ENCODE peak calls at places on chromosome 1, in five cellular contexts. Y is neural crest cell, D is GM20000, A is natural killer cell, M is HFFc6. F is an unnamed sample.

GRCh38 chr1:235067396-235068154 is 61.1 kb downstream of the TOMM20 start:
- DNase-seq in Y (no peak), D (no peak), A (no peak), M (peak; percentile 100), F (no peak)

GRCh38 chr1:61956012-61956645 is 213.8 kb downstream of the PATJ start:
- DNase-seq in Y (no peak), D (no peak), A (no peak), M (no peak), F (no peak)

GRCh38 chr1:81690881-81691453 is 109.8 kb upstream of the ADGRL2 start:
- DNase-seq in Y (no peak), D (no peak), A (no peak), M (peak; percentile 30), F (no peak)

GRCh38 chr1:52913537-52913936 is 8.0 kb downstream of the ECHDC2 start:
- DNase-seq in Y (no peak), D (no peak), A (no peak), M (no peak), F (no peak)

GRCh38 chr1:165144757-165145397 is 211.6 kb downstream of the LMX1A start:
- DNase-seq in Y (peak; percentile 64), D (peak; percentile 26), A (no peak), M (peak; percentile 57), F (peak; percentile 35)

GRCh38 chr1:165153182-165153581 is 203.3 kb downstream of the LMX1A start:
- DNase-seq in Y (no peak), D (no peak), A (no peak), M (no peak), F (no peak)

GRCh38 chr1:230120949-230121381 is 53.9 kb downstream of the GALNT2 start:
- DNase-seq in Y (peak; percentile 33), D (no peak), A (no peak), M (no peak), F (no peak)

GRCh38 chr1:179601093-179601492 is 9.5 kb downstream of the TDRD5 start:
- DNase-seq in Y (no peak), D (no peak), A (no peak), M (no peak), F (no peak)

GRCh38 chr1:68746378-68746777 is 249.5 kb upstream of the DEPDC1 start:
- DNase-seq in Y (no peak), D (no peak), A (no peak), M (no peak), F (no peak)

GRCh38 chr1:68751723-68752122 is 254.8 kb upstream of the DEPDC1 start:
- DNase-seq in Y (no peak), D (no peak), A (no peak), M (no peak), F (no peak)
- TF ChIP-seq CTCF in Y (peak; percentile 20), D (no peak), A (no peak), M (no peak), F (no peak)

GRCh38 chr1:215523128-215523861 is 43.8 kb upstream of the KCTD3 start:
- DNase-seq in Y (no peak), D (no peak), A (no peak), M (no peak), F (no peak)
- TF ChIP-seq CTCF in Y (peak; percentile 66), D (no peak), A (no peak), M (peak; percentile 79), F (peak; percentile 42)

GRCh38 chr1:39258146-39258924 is 53.8 kb downstream of the MACF1 start:
- DNase-seq in Y (peak; percentile 67), D (peak; percentile 68), A (peak; percentile 60), M (peak; percentile 51), F (peak; percentile 84)
- TF ChIP-seq CTCF in Y (peak; percentile 87), D (peak; percentile 69), A (peak; percentile 85), M (peak; percentile 95), F (peak; percentile 89)

DNA sequence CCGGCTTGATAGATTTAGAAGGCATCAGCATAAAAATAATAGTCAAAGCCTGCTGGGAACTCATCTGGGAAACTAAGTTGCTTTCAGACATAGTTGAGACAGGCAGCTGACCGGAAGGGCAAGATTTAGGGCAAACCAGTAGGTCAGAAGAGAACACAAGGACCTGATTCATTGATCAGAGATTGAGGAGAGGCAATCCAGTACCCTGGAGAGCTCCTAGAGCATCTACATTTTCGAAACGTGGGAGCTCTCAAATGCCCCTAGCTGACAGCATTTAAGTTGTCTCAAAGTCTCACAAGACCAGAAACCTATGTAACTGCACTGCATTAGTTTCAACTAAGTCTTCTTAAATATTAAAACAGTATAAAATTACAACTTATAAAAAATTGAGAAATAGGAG is 22.9 kb upstream of the MTF2 start:
- DNase-seq in Y (peak; percentile 48), D (peak; percentile 38), A (no peak), M (peak; percentile 22), F (no peak)
- TF ChIP-seq CTCF in Y (no peak), D (no peak), A (no peak), M (no peak), F (no peak)

DNA sequence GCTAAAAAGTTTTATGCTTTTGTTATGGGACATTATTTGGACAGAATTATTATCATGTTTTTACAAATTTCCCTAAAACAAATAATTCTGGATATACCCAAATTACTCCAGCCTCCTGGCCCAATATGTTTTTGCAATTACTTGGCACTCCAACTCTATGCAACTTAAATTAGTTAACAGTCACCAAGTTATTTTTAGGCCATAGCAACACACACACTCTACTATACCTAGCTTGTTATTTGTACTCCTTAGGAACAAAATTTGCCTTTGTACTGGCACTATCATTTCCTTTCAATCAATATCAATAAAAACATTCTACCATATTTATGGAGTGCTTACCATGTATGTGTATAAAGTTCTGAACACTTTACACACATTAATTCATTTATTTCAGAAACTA is 7.7 kb downstream of the DUSP10 start:
- DNase-seq in Y (no peak), D (no peak), A (no peak), M (no peak), F (no peak)
- TF ChIP-seq CTCF in Y (no peak), D (no peak), A (no peak), M (no peak), F (no peak)

DNA sequence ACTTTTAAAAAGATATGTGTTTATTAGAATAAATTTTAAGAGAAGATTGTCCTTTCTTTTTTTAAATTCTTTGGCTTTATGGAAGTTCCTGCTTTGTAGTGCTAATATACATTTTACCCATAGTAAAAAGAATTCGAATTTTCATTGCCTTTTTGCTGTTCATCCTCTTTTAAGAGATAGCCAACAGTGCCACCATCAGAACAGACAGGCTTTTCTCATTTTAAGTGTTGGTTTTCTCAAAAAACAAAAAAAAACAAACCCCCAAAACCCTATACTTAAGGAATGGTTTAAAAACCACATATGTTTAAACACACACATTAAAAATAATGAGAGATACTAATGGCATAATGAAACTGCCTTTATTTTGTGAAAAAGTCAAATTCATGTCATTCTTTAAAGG is 118.8 kb downstream of the NEK7 start:
- DNase-seq in Y (no peak), D (no peak), A (no peak), M (no peak), F (no peak)
- TF ChIP-seq CTCF in Y (no peak), D (no peak), A (no peak), M (peak; percentile 14), F (no peak)

DNA sequence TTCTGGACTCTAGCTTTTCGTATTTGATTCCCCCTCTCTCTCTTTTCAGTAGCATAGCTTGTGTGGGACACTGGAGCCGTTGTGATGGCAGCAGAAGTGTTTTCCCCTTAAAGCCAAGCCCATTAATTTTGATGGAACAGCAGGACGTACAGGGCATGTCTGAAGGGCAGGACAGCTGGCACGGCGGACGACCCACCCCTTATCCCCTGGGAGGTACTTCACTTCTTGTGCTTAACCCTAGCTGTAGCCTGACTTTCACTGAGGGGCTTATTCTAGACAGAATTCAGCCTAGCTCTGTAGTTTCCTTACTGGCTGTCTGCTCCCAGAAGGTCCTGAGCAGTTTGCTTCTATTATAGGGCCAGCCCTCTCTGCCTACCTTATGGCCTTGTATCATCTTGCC is 8.6 kb upstream of the PPFIA4 start:
- DNase-seq in Y (no peak), D (no peak), A (no peak), M (no peak), F (no peak)
- TF ChIP-seq CTCF in Y (no peak), D (no peak), A (no peak), M (no peak), F (no peak)

GRCh38 chr1:197180252-197180878 is 33.9 kb upstream of the ASPM start:
- DNase-seq in Y (no peak), D (peak; percentile 10), A (no peak), M (peak; percentile 81), F (no peak)
- TF ChIP-seq CTCF in Y (peak; percentile 74), D (peak; percentile 29), A (peak; percentile 64), M (peak; percentile 86), F (peak; percentile 44)

DNA sequence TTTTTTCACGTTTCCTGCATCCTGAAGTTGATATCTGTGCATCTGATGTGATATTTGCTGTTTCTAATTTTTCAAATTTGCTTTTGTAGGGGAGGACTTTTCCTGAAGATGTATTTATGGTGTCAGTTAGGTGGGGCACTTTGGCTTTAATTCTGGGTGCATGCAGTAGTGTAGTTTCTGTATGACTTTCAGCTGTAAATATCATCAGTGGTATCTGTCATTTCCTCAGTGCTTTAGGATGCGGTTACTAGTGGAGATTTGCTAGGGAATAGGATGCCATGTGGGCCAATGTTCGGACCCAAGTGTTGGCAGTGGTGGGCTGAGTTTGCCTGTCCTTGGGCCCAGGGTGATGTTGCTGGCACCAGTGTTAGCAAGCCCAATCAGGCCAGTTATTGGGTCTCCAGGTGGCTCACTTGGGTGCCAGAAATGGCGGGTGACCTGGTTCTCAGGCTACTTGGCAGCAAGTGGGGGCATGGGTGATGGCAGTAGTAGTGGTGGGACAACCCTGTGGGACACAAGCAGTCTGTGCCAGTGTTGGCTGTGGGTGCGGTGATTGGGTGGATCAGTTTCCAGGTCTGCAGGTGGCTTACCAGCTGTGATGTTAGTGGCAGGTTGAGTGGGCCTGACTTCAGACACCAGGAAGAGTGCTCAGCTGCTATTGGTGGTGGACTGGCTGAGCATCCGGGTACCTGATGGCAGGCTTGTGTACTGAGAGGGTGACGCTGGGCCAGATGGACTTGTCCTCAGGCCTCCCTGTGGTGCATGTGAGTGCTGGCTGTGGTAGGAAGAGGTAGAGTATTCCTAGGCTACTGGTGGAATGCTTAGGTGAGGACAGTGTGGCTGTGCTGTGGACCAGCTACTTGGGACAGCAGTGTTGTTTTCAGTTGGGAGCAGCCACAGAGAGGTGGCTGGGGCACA is 24.4 kb downstream of the CD55 start:
- DNase-seq in Y (no peak), D (no peak), A (no peak), M (no peak), F (no peak)
- TF ChIP-seq CTCF in Y (no peak), D (no peak), A (no peak), M (no peak), F (no peak)